ENCODE peak calls at places on chromosomes 6 and 20, in ten cellular contexts. K is fibroblast of mammary gland; J is AG04450; F is tibial artery; O is H9; Z is CD8-positive, alpha-beta T cell; Q is bronchial epithelial cell; N is MCF 10A; Y is progenitor cell of endocrine pancreas; M is cardiac muscle cell. I is an unnamed sample.

GRCh38 chr6:24283043-24283985 is 74.5 kb downstream of the DCDC2 start:
- DNase-seq in K (peak), J (no peak), F (peak), O (peak), Z (no peak), Q (peak), N (peak), Y (peak), M (peak), I (peak)

GRCh38 chr6:100078509-100078908 is 84.5 kb upstream of the MCHR2 start:
- DNase-seq in K (peak), J (no peak), F (no peak), O (peak), Z (no peak), Q (peak), N (peak), Y (no peak), M (peak), I (peak)

GRCh38 chr6:90701146-90701781 is 114.4 kb upstream of the MAP3K7 start:
- DNase-seq in K (no peak), J (no peak), F (no peak), O (peak), Z (no peak), Q (no peak), N (peak), Y (no peak), M (no peak), I (peak)

GRCh38 chr6:141105481-141105880 is 1027.2 kb upstream of the GJE1 start:
- DNase-seq in K (peak), J (no peak), F (no peak), O (peak), Z (no peak), Q (no peak), N (no peak), Y (no peak), M (peak), I (peak)

GRCh38 chr6:22294301-22294700 is 2.5 kb downstream of the PRL start:
- DNase-seq in K (no peak), J (no peak), F (no peak), O (no peak), Z (no peak), Q (no peak), N (no peak), Y (no peak), M (no peak), I (peak)

GRCh38 chr20:62143118-62143975 is at the start of the genes PSMA7 and SS18L1:
- DNase-seq in K (peak), J (no peak), F (peak), O (peak), Z (peak), Q (peak), N (peak), Y (peak), M (peak), I (peak)

GRCh38 chr20:63855363-63856110 is 5.8 kb upstream of the ABHD16B start:
- DNase-seq in K (no peak), J (no peak), F (no peak), O (no peak), Z (no peak), Q (no peak), N (no peak), Y (no peak), M (no peak), I (no peak)

GRCh38 chr20:53961527-53961926 is 108.9 kb downstream of the BCAS1 start:
- DNase-seq in K (no peak), J (no peak), F (no peak), O (no peak), Z (no peak), Q (no peak), N (no peak), Y (no peak), M (no peak), I (no peak)

GRCh38 chr20:44457016-44457415 is 18.7 kb upstream of the TTPAL start:
- DNase-seq in K (no peak), J (no peak), F (no peak), O (no peak), Z (no peak), Q (no peak), N (no peak), Y (no peak), M (no peak), I (no peak)

GRCh38 chr6:113137411-113137810 is 719.7 kb upstream of the MARCKS start:
- DNase-seq in K (peak), J (no peak), F (no peak), O (no peak), Z (no peak), Q (no peak), N (no peak), Y (no peak), M (peak), I (peak)

GRCh38 chr6:41748102-41748477 is 893 bp upstream of the PGC start:
- DNase-seq in K (no peak), J (no peak), F (no peak), O (no peak), Z (no peak), Q (no peak), N (no peak), Y (no peak), M (no peak), I (no peak)

GRCh38 chr6:169778646-169779045 is 27.2 kb downstream of the ERMARD start:
- DNase-seq in K (no peak), J (no peak), F (no peak), O (peak), Z (no peak), Q (peak), N (peak), Y (no peak), M (no peak), I (no peak)

GRCh38 chr6:126716826-126717514 is 377.1 kb downstream of the CENPW start:
- DNase-seq in K (no peak), J (no peak), F (no peak), O (no peak), Z (no peak), Q (peak), N (peak), Y (no peak), M (no peak), I (peak)

GRCh38 chr6:161564951-161565350 is 291.1 kb upstream of the AGPAT4 start:
- DNase-seq in K (no peak), J (no peak), F (no peak), O (no peak), Z (no peak), Q (no peak), N (no peak), Y (no peak), M (no peak), I (no peak)

GRCh38 chr6:161254754-161255253 is 19.1 kb downstream of the AGPAT4 start:
- DNase-seq in K (peak), J (no peak), F (no peak), O (no peak), Z (no peak), Q (no peak), N (no peak), Y (no peak), M (peak), I (no peak)

GRCh38 chr20:15702161-15702560 is 871.1 kb downstream of the KIF16B start:
- DNase-seq in K (peak), J (no peak), F (no peak), O (no peak), Z (no peak), Q (peak), N (no peak), Y (no peak), M (no peak), I (no peak)

GRCh38 chr6:170523256-170524187 is 29.6 kb downstream of the PSMB1 start:
- DNase-seq in K (no peak), J (no peak), F (no peak), O (no peak), Z (no peak), Q (no peak), N (no peak), Y (no peak), M (no peak), I (no peak)

GRCh38 chr20:39399463-39399862 is 437.3 kb downstream of the DHX35 start:
- DNase-seq in K (no peak), J (no peak), F (no peak), O (no peak), Z (no peak), Q (no peak), N (no peak), Y (no peak), M (no peak), I (no peak)
- TF ChIP-seq CTCF in K (no peak), J (no peak), F (no peak), O (peak), Z (no peak), Q (no peak), N (no peak), Y (peak), M (no peak), I (no peak)

GRCh38 chr6:3147914-3148757 is 9.2 kb downstream of the TUBB2A start:
- DNase-seq in K (no peak), J (no peak), F (no peak), O (no peak), Z (no peak), Q (no peak), N (no peak), Y (no peak), M (no peak), I (no peak)
- TF ChIP-seq CTCF in K (peak), J (no peak), F (no peak), O (peak), Z (no peak), Q (no peak), N (no peak), Y (no peak), M (no peak), I (no peak)

DNA sequence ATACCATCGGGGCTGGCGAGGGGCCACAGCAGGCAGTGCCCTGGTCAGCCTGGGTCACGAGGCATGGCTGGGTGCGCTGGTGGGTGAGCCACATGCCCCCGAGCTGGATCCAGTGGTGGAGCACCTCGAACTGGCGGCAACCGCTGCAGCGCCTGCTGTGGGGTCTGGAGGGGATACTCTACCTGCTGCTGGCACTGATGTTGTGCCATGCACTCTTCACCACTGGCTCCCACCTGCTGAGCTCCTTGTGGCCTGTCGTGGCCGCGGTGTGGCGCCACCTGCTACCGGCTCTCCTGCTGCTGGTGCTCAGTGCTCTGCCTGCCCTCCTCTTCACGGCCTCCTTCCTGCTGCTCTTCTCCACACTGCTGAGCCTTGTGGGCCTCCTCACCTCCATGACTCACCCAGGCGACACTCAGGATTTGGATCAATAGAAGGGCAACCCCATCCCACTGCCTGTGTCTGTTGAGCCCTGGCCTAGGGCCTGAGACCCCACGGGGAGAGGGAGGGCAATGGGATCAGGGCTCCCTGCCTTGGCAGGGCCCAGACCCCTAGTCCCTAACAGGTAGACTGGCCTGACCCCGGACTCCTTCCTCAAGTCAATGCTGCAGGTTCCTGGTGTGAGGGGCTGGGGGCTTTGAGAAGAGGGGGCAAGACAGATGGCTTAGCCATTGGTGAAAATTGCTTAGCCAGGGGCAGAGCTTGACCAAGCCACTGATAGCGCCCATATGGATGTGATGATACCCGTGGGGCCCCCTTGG is 598 bp downstream of the TMEM239 start:
- DNase-seq in K (no peak), J (no peak), F (no peak), O (peak), Z (no peak), Q (no peak), N (no peak), Y (no peak), M (no peak), I (no peak)
- TF ChIP-seq CTCF in K (no peak), J (no peak), F (no peak), O (peak), Z (no peak), Q (no peak), N (no peak), Y (no peak), M (peak), I (no peak)

GRCh38 chr6:26017567-26017966 is 55.0 kb downstream of the TRIM38 start:
- DNase-seq in K (peak), J (peak), F (peak), O (peak), Z (no peak), Q (peak), N (peak), Y (no peak), M (peak), I (peak)
- TF ChIP-seq CTCF in K (peak), J (peak), F (no peak), O (peak), Z (no peak), Q (peak), N (peak), Y (peak), M (peak), I (peak)

GRCh38 chr6:63802606-63803206 is 167.1 kb downstream of the PHF3 start:
- DNase-seq in K (peak), J (no peak), F (no peak), O (no peak), Z (no peak), Q (peak), N (peak), Y (no peak), M (peak), I (no peak)
- TF ChIP-seq CTCF in K (peak), J (peak), F (no peak), O (peak), Z (peak), Q (peak), N (peak), Y (peak), M (peak), I (peak)

GRCh38 chr6:70551566-70551965 is 15.2 kb upstream of the SDHAF4 start:
- DNase-seq in K (no peak), J (no peak), F (no peak), O (no peak), Z (no peak), Q (no peak), N (no peak), Y (no peak), M (no peak), I (no peak)
- TF ChIP-seq CTCF in K (no peak), J (no peak), F (no peak), O (peak), Z (no peak), Q (no peak), N (no peak), Y (no peak), M (no peak), I (no peak)

DNA sequence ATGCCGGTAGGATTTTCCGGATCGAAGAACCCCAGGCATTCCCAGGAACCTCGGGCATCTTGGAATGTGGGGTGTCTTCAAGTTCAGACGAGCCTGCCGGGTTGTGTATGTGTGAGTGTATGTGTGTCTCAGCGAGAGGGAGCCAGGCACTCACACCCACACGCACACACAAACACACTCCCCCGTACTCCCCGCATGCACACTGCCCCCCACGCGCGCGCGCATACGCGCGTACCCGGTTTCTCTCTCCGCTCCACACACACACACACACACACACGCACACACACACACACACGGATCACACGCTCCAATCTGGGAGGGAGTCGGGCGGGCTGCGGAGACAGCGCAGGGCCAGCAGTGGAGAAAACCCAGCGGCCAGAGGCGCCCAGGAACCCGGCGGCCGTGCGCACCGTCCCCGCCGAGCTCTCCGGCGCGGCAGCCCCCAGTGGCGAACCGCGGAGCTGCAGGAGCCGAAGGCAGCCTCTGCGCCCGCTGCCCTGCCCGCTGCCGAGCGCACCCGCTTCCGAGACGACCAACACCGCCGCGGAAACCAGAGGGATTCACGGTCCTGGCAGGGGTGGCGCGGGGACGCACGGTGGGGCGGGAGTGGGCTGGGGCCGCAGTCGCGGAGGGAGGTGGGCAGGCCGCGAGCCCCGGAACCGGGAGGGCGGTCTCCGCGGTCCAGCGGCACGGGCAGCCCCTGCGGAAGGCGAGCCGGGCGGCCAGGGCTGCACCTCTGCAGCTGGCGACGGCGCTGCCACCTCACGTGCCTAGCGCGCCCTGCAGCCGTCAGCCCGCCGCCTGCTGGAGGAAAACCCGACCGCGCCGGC is at the start of gene LRFN2:
- DNase-seq in K (peak), J (peak), F (peak), O (peak), Z (peak), Q (peak), N (peak), Y (peak), M (peak), I (peak)
- TF ChIP-seq CTCF in K (no peak), J (peak), F (peak), O (peak), Z (peak), Q (peak), N (peak), Y (peak), M (peak), I (peak)

I was measured in nephron progenitor cell.